ENCODE peak calls at places on chromosome 15, in five cellular contexts. One of them, this sample, is unnamed.

GRCh38 chr15:45341775-45342174 is 36.6 kb downstream of the GATM start:
- DNase-seq in PC-9: no peak
- DNase-seq in CD8-positive, alpha-beta memory T cell: no peak
- DNase-seq in body of pancreas: no peak
- DNase-seq in testis: no peak
- DNase-seq in this sample: no peak

GRCh38 chr15:72784233-72784876 is 797 bp upstream of the ADPGK start:
- DNase-seq in body of pancreas: peak; percentile 69
- DNase-seq in CD8-positive, alpha-beta memory T cell: no peak
- DNase-seq in PC-9: no peak
- DNase-seq in testis: peak; percentile 67
- DNase-seq in this sample: peak; percentile 77

GRCh38 chr15:28075482-28076029 is 23.6 kb downstream of the OCA2 start:
- DNase-seq in PC-9: no peak
- DNase-seq in CD8-positive, alpha-beta memory T cell: no peak
- DNase-seq in body of pancreas: no peak
- DNase-seq in testis: no peak
- DNase-seq in this sample: no peak

GRCh38 chr15:89785064-89785770 is 9.1 kb downstream of the MESP2 start:
- DNase-seq in body of pancreas: no peak
- DNase-seq in CD8-positive, alpha-beta memory T cell: no peak
- DNase-seq in testis: no peak
- DNase-seq in PC-9: peak; percentile 71
- DNase-seq in this sample: no peak

GRCh38 chr15:74332611-74333010 is 34.8 kb downstream of the CYP11A1 start:
- DNase-seq in PC-9: no peak
- DNase-seq in testis: no peak
- DNase-seq in CD8-positive, alpha-beta memory T cell: no peak
- DNase-seq in body of pancreas: no peak
- DNase-seq in this sample: no peak

GRCh38 chr15:51363391-51363790 is 21.9 kb downstream of the GLDN start:
- DNase-seq in CD8-positive, alpha-beta memory T cell: no peak
- DNase-seq in body of pancreas: no peak
- DNase-seq in PC-9: no peak
- DNase-seq in testis: no peak
- DNase-seq in this sample: no peak

GRCh38 chr15:80958818-80959495 is 30.7 kb downstream of the MESD start:
- DNase-seq in CD8-positive, alpha-beta memory T cell: no peak
- DNase-seq in testis: no peak
- DNase-seq in PC-9: no peak
- DNase-seq in body of pancreas: no peak
- DNase-seq in this sample: no peak

GRCh38 chr15:57158997-57159668 is 217.2 kb upstream of the CGNL1 start:
- DNase-seq in CD8-positive, alpha-beta memory T cell: no peak
- DNase-seq in PC-9: no peak
- DNase-seq in testis: no peak
- DNase-seq in body of pancreas: no peak
- DNase-seq in this sample: no peak

GRCh38 chr15:28935316-28935715 is 49.5 kb downstream of the APBA2 start:
- DNase-seq in PC-9: no peak
- DNase-seq in testis: no peak
- DNase-seq in body of pancreas: no peak
- DNase-seq in CD8-positive, alpha-beta memory T cell: no peak
- DNase-seq in this sample: no peak

GRCh38 chr15:24617646-24618045 is 57.9 kb upstream of the NPAP1 start:
- DNase-seq in testis: no peak
- DNase-seq in PC-9: no peak
- DNase-seq in body of pancreas: no peak
- DNase-seq in CD8-positive, alpha-beta memory T cell: no peak
- DNase-seq in this sample: no peak
- H3K27ac ChIP-seq in testis: no peak overlapping the region
- H3K27ac ChIP-seq in PC-9: no peak overlapping the region
- H3K27ac ChIP-seq in body of pancreas: no peak overlapping the region
- H3K27ac ChIP-seq in CD8-positive, alpha-beta memory T cell: no peak overlapping the region
- H3K27ac ChIP-seq in this sample: no peak overlapping the region

DNA sequence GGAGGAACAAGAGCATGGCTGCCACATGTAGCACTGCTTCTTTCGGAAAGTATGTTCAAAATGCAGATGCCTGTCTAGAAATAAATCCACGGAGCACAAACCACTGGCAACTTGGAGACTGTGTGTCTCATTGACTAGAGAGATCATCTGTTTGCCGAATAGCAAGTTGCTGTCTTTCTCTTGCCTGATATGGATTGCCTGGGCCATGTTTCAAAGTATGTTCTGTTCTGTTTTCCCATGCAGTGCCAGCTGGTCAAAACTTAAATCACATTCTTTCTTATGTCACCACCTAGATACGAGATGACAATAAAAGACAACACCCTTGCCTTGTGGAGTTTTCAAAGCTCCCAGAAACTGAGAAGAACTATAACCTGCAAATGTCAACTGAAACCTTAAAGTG is 318.9 kb downstream of the RYR3 start:
- DNase-seq in body of pancreas: no peak
- DNase-seq in testis: no peak
- DNase-seq in PC-9: no peak
- DNase-seq in CD8-positive, alpha-beta memory T cell: no peak
- DNase-seq in this sample: no peak
- H3K27me3 ChIP-seq in body of pancreas: no peaks in the 10 kb centered on the region
- H3K27me3 ChIP-seq in testis: no peaks in the 10 kb centered on the region
- H3K27me3 ChIP-seq in PC-9: peaks cover 11% of the 10 kb centered on the region
- H3K27me3 ChIP-seq in CD8-positive, alpha-beta memory T cell: no peaks in the 10 kb centered on the region
- H3K27me3 ChIP-seq in this sample: peaks cover 2% of the 10 kb centered on the region

GRCh38 chr15:38088971-38089370 is 154.5 kb downstream of the TMCO5A start:
- DNase-seq in body of pancreas: no peak
- DNase-seq in CD8-positive, alpha-beta memory T cell: no peak
- DNase-seq in PC-9: no peak
- DNase-seq in testis: no peak
- DNase-seq in this sample: no peak

GRCh38 chr15:38084289-38084688 is 149.8 kb downstream of the TMCO5A start:
- DNase-seq in PC-9: no peak
- DNase-seq in testis: no peak
- DNase-seq in body of pancreas: peak; percentile 17
- DNase-seq in CD8-positive, alpha-beta memory T cell: no peak
- DNase-seq in this sample: no peak

GRCh38 chr15:38080651-38081271 is 146.3 kb downstream of the TMCO5A start:
- DNase-seq in testis: no peak
- DNase-seq in body of pancreas: no peak
- DNase-seq in CD8-positive, alpha-beta memory T cell: no peak
- DNase-seq in PC-9: no peak
- DNase-seq in this sample: no peak

GRCh38 chr15:38085931-38086562 is 151.6 kb downstream of the TMCO5A start:
- DNase-seq in PC-9: no peak
- DNase-seq in testis: no peak
- DNase-seq in CD8-positive, alpha-beta memory T cell: no peak
- DNase-seq in body of pancreas: no peak
- DNase-seq in this sample: no peak

DNA sequence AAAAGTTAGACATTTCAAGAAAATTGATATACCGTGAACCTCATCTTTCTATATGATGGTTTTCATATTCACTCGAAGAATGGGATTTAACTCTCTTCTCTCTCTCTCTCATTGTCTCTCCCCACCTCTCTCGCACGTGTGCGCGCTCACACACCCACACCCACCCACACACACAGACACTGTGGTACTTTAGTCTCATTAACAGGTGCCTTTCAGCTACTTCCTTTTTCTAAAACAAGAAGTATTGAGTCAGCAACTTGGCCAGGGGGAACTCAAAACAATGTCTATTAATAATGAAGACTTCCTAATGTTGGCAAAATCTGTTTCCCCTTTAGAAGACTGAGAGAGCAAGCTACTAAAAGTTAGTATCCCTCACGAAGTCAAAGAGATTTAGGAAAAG is 150.7 kb downstream of the TMCO5A start:
- DNase-seq in CD8-positive, alpha-beta memory T cell: no peak
- DNase-seq in testis: no peak
- DNase-seq in PC-9: no peak
- DNase-seq in body of pancreas: no peak
- DNase-seq in this sample: no peak
- H3K4me3 ChIP-seq in CD8-positive, alpha-beta memory T cell: no peak overlapping the region
- H3K4me3 ChIP-seq in testis: no peak overlapping the region
- H3K4me3 ChIP-seq in PC-9: no peak overlapping the region
- H3K4me3 ChIP-seq in body of pancreas: no peak overlapping the region
- H3K4me3 ChIP-seq in this sample: no peak overlapping the region

GRCh38 chr15:100520132-100520921 is 8.4 kb downstream of the CERS3 start:
- DNase-seq in testis: no peak
- DNase-seq in CD8-positive, alpha-beta memory T cell: no peak
- DNase-seq in PC-9: no peak
- DNase-seq in body of pancreas: peak; percentile 8
- DNase-seq in this sample: no peak
- H3K27ac ChIP-seq in testis: no peak overlapping the region
- H3K27ac ChIP-seq in CD8-positive, alpha-beta memory T cell: no peak overlapping the region
- H3K27ac ChIP-seq in PC-9: no peak overlapping the region
- H3K27ac ChIP-seq in body of pancreas: no peak overlapping the region
- H3K27ac ChIP-seq in this sample: no peak overlapping the region

DNA sequence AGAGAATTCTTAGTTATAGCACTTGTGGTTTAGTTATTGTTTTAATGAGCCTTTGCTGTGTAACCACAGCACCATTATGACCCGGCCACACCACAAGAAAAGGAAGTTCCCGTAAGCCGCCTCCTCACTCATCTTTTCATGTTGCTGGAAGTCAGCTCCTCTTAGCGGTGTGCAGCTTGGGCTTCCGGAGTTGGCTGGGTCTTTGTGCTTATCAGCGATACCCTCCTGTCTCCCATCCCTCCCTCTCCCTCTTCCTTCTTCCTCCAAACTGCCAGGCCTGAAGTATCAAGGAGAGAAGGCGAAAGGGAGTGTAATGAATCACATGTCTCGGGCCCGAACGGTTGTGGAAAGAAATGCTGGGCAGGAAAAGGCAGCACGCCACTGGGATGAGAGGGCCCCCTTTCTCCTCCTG is 353.5 kb downstream of the MCTP2 start:
- DNase-seq in PC-9: no peak
- DNase-seq in body of pancreas: no peak
- DNase-seq in CD8-positive, alpha-beta memory T cell: peak; percentile 8
- DNase-seq in testis: no peak
- DNase-seq in this sample: no peak
- H3K27me3 ChIP-seq in PC-9: peaks cover 66% of the 10 kb centered on the region
- H3K27me3 ChIP-seq in body of pancreas: no peaks in the 10 kb centered on the region
- H3K27me3 ChIP-seq in CD8-positive, alpha-beta memory T cell: peaks cover 32% of the 10 kb centered on the region
- H3K27me3 ChIP-seq in testis: no peaks in the 10 kb centered on the region
- H3K27me3 ChIP-seq in this sample: peaks cover 70% of the 10 kb centered on the region

DNA sequence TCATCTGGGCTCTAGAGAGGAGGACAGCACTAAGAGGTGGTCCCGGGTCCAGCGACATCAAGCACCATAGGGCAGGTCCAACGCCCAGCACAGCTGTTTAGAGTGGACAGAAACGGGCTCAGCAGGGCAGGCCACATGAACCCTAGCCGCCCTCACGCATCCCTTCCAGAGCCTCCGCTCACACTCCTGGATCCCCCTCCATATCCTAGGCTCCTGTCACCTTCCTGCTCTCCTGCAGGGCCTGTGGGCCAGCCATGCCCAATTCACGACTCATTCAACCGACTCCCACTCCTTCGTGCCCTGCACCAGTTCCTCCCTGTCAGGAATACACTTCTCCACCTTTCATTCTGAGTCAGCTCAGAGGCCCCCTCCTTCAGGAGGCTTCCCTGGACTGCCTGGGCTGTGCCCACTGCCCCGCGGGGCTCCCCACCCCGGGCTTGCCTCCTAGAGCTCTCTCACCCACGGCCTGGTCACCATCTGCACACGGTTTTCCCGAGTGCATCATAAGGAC is 90.2 kb downstream of the LINGO1 start:
- DNase-seq in CD8-positive, alpha-beta memory T cell: no peak
- DNase-seq in body of pancreas: no peak
- DNase-seq in testis: no peak
- DNase-seq in PC-9: no peak
- DNase-seq in this sample: no peak
- H3K4me3 ChIP-seq in CD8-positive, alpha-beta memory T cell: peak overlapping the region; percentile 77
- H3K4me3 ChIP-seq in body of pancreas: no peak overlapping the region
- H3K4me3 ChIP-seq in testis: no peak overlapping the region
- H3K4me3 ChIP-seq in PC-9: peak overlapping the region; percentile 54
- H3K4me3 ChIP-seq in this sample: no peak overlapping the region

GRCh38 chr15:53384417-53384816 is 375.0 kb downstream of the WDR72 start:
- DNase-seq in PC-9: no peak
- DNase-seq in CD8-positive, alpha-beta memory T cell: no peak
- DNase-seq in testis: no peak
- DNase-seq in body of pancreas: peak; percentile 46
- DNase-seq in this sample: peak; percentile 44

GRCh38 chr15:53389271-53389670 is 370.2 kb downstream of the WDR72 start:
- DNase-seq in CD8-positive, alpha-beta memory T cell: no peak
- DNase-seq in testis: no peak
- DNase-seq in body of pancreas: no peak
- DNase-seq in PC-9: no peak
- DNase-seq in this sample: no peak
- H3K27ac ChIP-seq in CD8-positive, alpha-beta memory T cell: no peak overlapping the region
- H3K27ac ChIP-seq in testis: peak overlapping the region; percentile 41
- H3K27ac ChIP-seq in body of pancreas: no peak overlapping the region
- H3K27ac ChIP-seq in PC-9: no peak overlapping the region
- H3K27ac ChIP-seq in this sample: no peak overlapping the region